ENCODE peak calls at places on chromosomes 2 and 18, in nine cellular contexts. B is SHP77; U is germinal center; H is COR-L47; S is activated effector memory CD4-positive, alpha-beta T cell treated with Interleukin-2 at 50 U/mL for 16 hours; M is stimulated activated CD8-positive, alpha-beta memory T cell treated with anti-CD3 and anti-CD28 coated beads, Interleukin-12 subunit alpha, Interleukin-12 subunit beta, amount 100 ng/mL, for 4 hours; Q is activated CD4-positive, alpha-beta T cell treated with anti-CD3 and anti-CD28 coated beads for 1 hour; O is EL; W is T-helper 9 cell. G is an unnamed sample.

GRCh38 chr2:238203973-238204683 is 633 bp upstream of the ILKAP start:
- DNase-seq in B (no peak), U (peak), H (no peak), S (no peak), M (no peak), Q (no peak), O (no peak), W (no peak), G (no peak)

GRCh38 chr2:64645014-64645418 is 8.7 kb downstream of the SERTAD2 start:
- DNase-seq in B (peak), U (peak), H (peak), S (no peak), M (no peak), Q (no peak), O (peak), W (no peak), G (peak)

GRCh38 chr2:105775809-105776559 is 31.3 kb downstream of the NCK2 start:
- DNase-seq in B (no peak), U (peak), H (peak), S (no peak), M (no peak), Q (no peak), O (no peak), W (no peak), G (no peak)

GRCh38 chr2:197960765-197961164 is 156.4 kb downstream of the PLCL1 start:
- DNase-seq in B (no peak), U (no peak), H (no peak), S (no peak), M (no peak), Q (no peak), O (no peak), W (no peak), G (no peak)

GRCh38 chr2:239550336-239550735 is 149.5 kb upstream of the HDAC4 start:
- DNase-seq in B (no peak), U (no peak), H (no peak), S (no peak), M (no peak), Q (no peak), O (no peak), W (no peak), G (no peak)

GRCh38 chr2:226985227-226985946 is 149.5 kb downstream of the RHBDD1 start:
- DNase-seq in B (peak), U (peak), H (peak), S (no peak), M (no peak), Q (no peak), O (peak), W (no peak), G (peak)

GRCh38 chr2:131674174-131674507 is 146.5 kb downstream of the CCDC74A start:
- DNase-seq in B (no peak), U (no peak), H (no peak), S (no peak), M (no peak), Q (no peak), O (no peak), W (no peak), G (no peak)

GRCh38 chr18:6810191-6810590 is 80.7 kb downstream of the ARHGAP28 start:
- DNase-seq in B (no peak), U (no peak), H (no peak), S (no peak), M (no peak), Q (no peak), O (no peak), W (no peak), G (peak)

GRCh38 chr2:143954208-143954607 is 565.7 kb downstream of the ZEB2 start:
- DNase-seq in B (no peak), U (no peak), H (no peak), S (no peak), M (no peak), Q (no peak), O (peak), W (no peak), G (no peak)

G was measured in renal cortical epithelial cell.